ENCODE peak calls at places on chromosomes 1 and 21, in nine cellular contexts. O is OCI-LY7; W is Kasumi-1; I is DMS153; B is kidney; U is hippocampal formation; C is HFFc6; L is activated CD4-positive, CD25-positive, alpha-beta regulatory T cell; F is DMS 273 treated with DMSO at 0.1 percent for 48 hours. A is an unnamed sample.

GRCh38 chr1:105294838-105295237 is 1545.1 kb downstream of the AMY1C start:
- DNase-seq in C (no peak), I (no peak), O (no peak), L (no peak), U (no peak), B (no peak), F (no peak), W (no peak), A (no peak)

GRCh38 chr1:3001471-3002348 is 19.6 kb upstream of the ACTRT2 start:
- DNase-seq in I (no peak), C (no peak), W (no peak), U (no peak), O (no peak), F (no peak), B (peak; percentile 41), L (no peak), A (peak; percentile 37)

GRCh38 chr1:201191723-201192477 is 1.3 kb downstream of the IGFN1 start:
- DNase-seq in U (no peak), F (no peak), I (no peak), O (no peak), W (no peak), B (peak; percentile 62), L (no peak), C (peak; percentile 92), A (no peak)

GRCh38 chr1:40851643-40852042 is 10.5 kb downstream of the CITED4 start:
- DNase-seq in C (no peak), O (no peak), W (no peak), U (no peak), F (no peak), B (no peak), I (no peak), L (no peak), A (no peak)

GRCh38 chr1:160161965-160162705 is 10.7 kb downstream of the ATP1A4 start:
- DNase-seq in O (peak; percentile 19), F (no peak), I (no peak), U (peak; percentile 17), W (no peak), B (no peak), C (no peak), L (no peak), A (no peak)

GRCh38 chr1:147567594-147568381 is 26.5 kb downstream of the BCL9 start:
- DNase-seq in O (no peak), I (no peak), F (no peak), L (no peak), U (no peak), B (no peak), C (no peak), W (no peak), A (no peak)

GRCh38 chr1:18302788-18303413 is 177.8 kb upstream of the KLHDC7A start:
- DNase-seq in W (no peak), F (no peak), I (no peak), L (no peak), C (no peak), O (peak; percentile 54), U (no peak), B (no peak), A (no peak)

GRCh38 chr1:40153073-40153770 is 8.0 kb upstream of the RLF start:
- DNase-seq in I (peak; percentile 12), L (no peak), W (peak; percentile 80), O (peak; percentile 79), U (no peak), F (peak; percentile 99), B (no peak), C (peak; percentile 47), A (no peak)

GRCh38 chr1:9143250-9143649 is 14.3 kb upstream of the GPR157 start:
- DNase-seq in I (no peak), L (no peak), O (no peak), U (no peak), F (no peak), B (peak; percentile 31), W (peak; percentile 30), C (peak; percentile 45), A (peak; percentile 68)

GRCh38 chr1:42052300-42052699 is 100.9 kb upstream of the GUCA2B start:
- DNase-seq in C (no peak), O (no peak), W (no peak), I (no peak), B (no peak), F (no peak), L (no peak), U (no peak), A (no peak)

GRCh38 chr1:173275496-173275895 is 68.4 kb upstream of the TNFSF4 start:
- DNase-seq in I (no peak), U (no peak), F (no peak), C (no peak), W (no peak), L (no peak), O (no peak), B (no peak), A (no peak)

GRCh38 chr1:30936541-30937171 is 28.1 kb upstream of the SDC3 start:
- DNase-seq in L (no peak), I (no peak), F (no peak), O (no peak), W (no peak), U (no peak), C (no peak), B (no peak), A (no peak)

GRCh38 chr21:15804247-15804985 is 74.6 kb downstream of the USP25 start:
- DNase-seq in F (no peak), B (no peak), L (no peak), C (no peak), O (no peak), U (peak; percentile 25), I (no peak), W (peak; percentile 41), A (no peak)

GRCh38 chr1:27789511-27790154 is 16.6 kb downstream of the STX12 start:
- DNase-seq in C (peak; percentile 11), W (peak; percentile 84), F (no peak), I (no peak), O (no peak), L (no peak), U (no peak), B (no peak), A (no peak)

GRCh38 chr21:37908691-37909090 is 7.6 kb downstream of the KCNJ6 start:
- DNase-seq in C (no peak), L (no peak), F (no peak), W (no peak), O (no peak), U (no peak), I (no peak), B (no peak), A (no peak)

GRCh38 chr1:44035726-44036408 is 4.6 kb upstream of the SLC6A9 start:
- DNase-seq in U (peak; percentile 16), W (no peak), B (peak; percentile 76), L (no peak), C (no peak), F (peak; percentile 42), I (no peak), O (no peak), A (no peak)

GRCh38 chr1:56113679-56114078 is 465.7 kb downstream of the PLPP3 start:
- DNase-seq in I (no peak), W (no peak), B (no peak), U (no peak), F (no peak), C (no peak), L (no peak), O (no peak), A (no peak)

GRCh38 chr1:8862528-8862927 is 16.0 kb downstream of the ENO1 start:
- DNase-seq in U (no peak), W (peak; percentile 56), I (no peak), F (no peak), C (no peak), O (peak; percentile 57), L (no peak), B (no peak), A (no peak)

GRCh38 chr1:233448290-233448689 is 120.8 kb downstream of the MAP3K21 start:
- DNase-seq in I (no peak), L (no peak), O (no peak), B (no peak), U (no peak), W (no peak), F (no peak), C (no peak), A (no peak)

GRCh38 chr1:18556364-18556763 is 74.3 kb upstream of the PAX7 start:
- DNase-seq in B (no peak), I (peak; percentile 28), U (no peak), C (peak; percentile 24), F (peak; percentile 15), O (peak; percentile 44), W (peak; percentile 5), L (no peak), A (no peak)

GRCh38 chr1:156677616-156678596 is 699 bp upstream of the NES start:
- DNase-seq in W (peak; percentile 61), U (peak; percentile 58), C (peak; percentile 69), O (peak; percentile 56), L (no peak), I (peak; percentile 38), F (peak; percentile 61), B (no peak), A (peak; percentile 57)

GRCh38 chr1:234239515-234239914 is 133.7 kb upstream of the COA6 start:
- DNase-seq in W (no peak), C (no peak), F (no peak), I (no peak), L (no peak), B (no peak), O (no peak), U (no peak), A (no peak)

GRCh38 chr1:203039609-203040517 is 13.6 kb downstream of the PPFIA4 start:
- DNase-seq in L (no peak), U (no peak), I (no peak), F (no peak), W (peak; percentile 26), O (peak; percentile 24), B (peak; percentile 56), C (no peak), A (no peak)

GRCh38 chr1:248873993-248874671 is 15.2 kb upstream of the ZNF692 start:
- DNase-seq in W (peak; percentile 83), F (peak; percentile 92), B (peak; percentile 88), L (peak; percentile 73), I (peak; percentile 96), C (no peak), U (peak; percentile 79), O (peak; percentile 89), A (peak; percentile 68)